ENCODE peak calls at places on chromosomes 11 and 22, in seven cellular contexts. Q is type B pancreatic cell; R is stimulated activated CD8-positive, alpha-beta memory T cell treated with anti-CD3 and anti-CD28 coated beads, Interleukin-12 subunit alpha, Interleukin-12 subunit beta, amount 100 ng/mL, for 1 hour; J is T-helper 2 cell; Y is activated CD8-positive, alpha-beta memory T cell treated with anti-CD3 and anti-CD28 coated beads, Interleukin-2, amount 10 ng/mL, durations not matched to agents 7 days and 5 days; T is CD4-positive, alpha-beta T cell; D is H1. V is an unnamed sample.

GRCh38 chr11:65862941-65863888 is 3.0 kb downstream of the MUS81 start:
- DNase-seq in J (no peak), D (no peak), T (no peak), Y (no peak), R (no peak), Q (no peak), V (no peak)

GRCh38 chr22:45968751-45969413 is 8.1 kb downstream of the WNT7B start:
- DNase-seq in D (no peak), Y (no peak), J (no peak), Q (no peak), T (no peak), R (no peak), V (no peak)

GRCh38 chr11:73752216-73752867 is 8.5 kb downstream of the RAB6A start:
- DNase-seq in T (no peak), Q (no peak), J (no peak), D (peak; percentile 39), Y (no peak), R (no peak), V (no peak)

GRCh38 chr11:40514124-40514523 is 945.3 kb downstream of the LRRC4C start:
- DNase-seq in Y (no peak), J (no peak), T (no peak), D (no peak), Q (no peak), R (no peak), V (no peak)

GRCh38 chr11:14927146-14927545 is 35.1 kb upstream of the CYP2R1 start:
- DNase-seq in D (no peak), Q (no peak), Y (no peak), J (no peak), T (no peak), R (no peak), V (no peak)

GRCh38 chr11:78654071-78654470 is 79.4 kb upstream of the NARS2 start:
- DNase-seq in Q (no peak), J (no peak), D (peak; percentile 31), Y (peak; percentile 22), R (no peak), T (no peak), V (no peak)

GRCh38 chr22:30115705-30116104 is 35.4 kb downstream of the HORMAD2 start:
- DNase-seq in Q (no peak), R (no peak), J (no peak), T (no peak), Y (no peak), D (no peak), V (no peak)

GRCh38 chr11:128208329-128209220 is 378.8 kb downstream of the ETS1 start:
- DNase-seq in T (no peak), R (no peak), J (no peak), Y (no peak), D (no peak), Q (no peak), V (no peak)

GRCh38 chr11:10758959-10759358 is 7.9 kb downstream of the CTR9 start:
- DNase-seq in T (no peak), D (no peak), Y (no peak), R (no peak), Q (no peak), J (no peak), V (no peak)

GRCh38 chr22:20494978-20495860 is at the start of gene KLHL22:
- DNase-seq in Y (peak; percentile 58), R (no peak), T (no peak), D (peak; percentile 90), J (peak; percentile 12), Q (no peak), V (no peak)

GRCh38 chr22:28139993-28140392 is 220.9 kb upstream of the PITPNB start:
- DNase-seq in D (no peak), T (no peak), R (no peak), J (no peak), Q (no peak), Y (no peak), V (no peak)

GRCh38 chr22:18983120-18983651 is 47.1 kb upstream of the PRODH start:
- DNase-seq in Y (no peak), R (no peak), J (no peak), T (no peak), D (peak; percentile 33), Q (peak; percentile 57), V (no peak)

GRCh38 chr11:2797181-2797711 is 88.3 kb downstream of the CDKN1C start:
- DNase-seq in J (peak; percentile 1), R (no peak), Y (peak; percentile 38), T (no peak), D (peak; percentile 47), Q (peak; percentile 65), V (no peak)

GRCh38 chr22:32661296-32661695 is 140.2 kb upstream of the TIMP3 start:
- DNase-seq in R (no peak), J (no peak), T (no peak), Y (no peak), Q (no peak), D (no peak), V (no peak)

GRCh38 chr11:24386551-24387404 is 110.1 kb upstream of the LUZP2 start:
- DNase-seq in R (no peak), D (no peak), J (no peak), T (no peak), Y (no peak), Q (no peak), V (no peak)

GRCh38 chr11:66069715-66070603 is at the start of gene PACS1:
- DNase-seq in Q (no peak), D (peak; percentile 85), Y (peak; percentile 87), J (peak; percentile 70), R (peak; percentile 58), T (peak; percentile 54), V (peak; percentile 74)

GRCh38 chr11:2703487-2704141 is 3.8 kb upstream of the KCNQ1OT1 start:
- DNase-seq in R (no peak), Y (no peak), J (no peak), Q (no peak), D (no peak), T (no peak), V (no peak)

GRCh38 chr11:65589444-65590239 is 6.0 kb downstream of the KCNK7 start:
- DNase-seq in T (no peak), R (no peak), Q (no peak), D (no peak), J (peak; percentile 21), Y (peak; percentile 72), V (no peak)